ENCODE peak calls at places on chromosomes 4 and X, in eight cellular contexts. One of them, this sample, is unnamed.

GRCh38 chr4:6917445-6918241 is 8.0 kb downstream of the TBC1D14 start:
- DNase-seq in T-helper 9 cell: no peak
- DNase-seq in left cardiac atrium: peak
- DNase-seq in RPMI7951: peak
- DNase-seq in endothelial cell: peak
- DNase-seq in RCC 7860: no peak
- DNase-seq in progenitor cell of endocrine pancreas: no peak
- DNase-seq in T follicular helper cell: no peak
- DNase-seq in this sample: peak

GRCh38 chr4:8877780-8878040 is 6.1 kb upstream of the HMX1 start:
- DNase-seq in T-helper 9 cell: no peak
- DNase-seq in left cardiac atrium: no peak
- DNase-seq in RPMI7951: no peak
- DNase-seq in endothelial cell: no peak
- DNase-seq in RCC 7860: no peak
- DNase-seq in progenitor cell of endocrine pancreas: no peak
- DNase-seq in T follicular helper cell: no peak
- DNase-seq in this sample: no peak

GRCh38 chr4:71520850-71521249 is 182.0 kb downstream of the SLC4A4 start:
- DNase-seq in T-helper 9 cell: no peak
- DNase-seq in left cardiac atrium: no peak
- DNase-seq in RPMI7951: no peak
- DNase-seq in endothelial cell: no peak
- DNase-seq in RCC 7860: no peak
- DNase-seq in progenitor cell of endocrine pancreas: no peak
- DNase-seq in T follicular helper cell: no peak
- DNase-seq in this sample: no peak

GRCh38 chr4:122469457-122469856 is 12.9 kb upstream of the IL2 start:
- DNase-seq in T-helper 9 cell: no peak
- DNase-seq in left cardiac atrium: no peak
- DNase-seq in RPMI7951: no peak
- DNase-seq in endothelial cell: no peak
- DNase-seq in RCC 7860: no peak
- DNase-seq in progenitor cell of endocrine pancreas: no peak
- DNase-seq in T follicular helper cell: no peak
- DNase-seq in this sample: no peak

GRCh38 chr4:71260544-71260943 is 78.3 kb upstream of the SLC4A4 start:
- DNase-seq in T-helper 9 cell: no peak
- DNase-seq in left cardiac atrium: no peak
- DNase-seq in RPMI7951: no peak
- DNase-seq in endothelial cell: no peak
- DNase-seq in RCC 7860: no peak
- DNase-seq in progenitor cell of endocrine pancreas: no peak
- DNase-seq in T follicular helper cell: no peak
- DNase-seq in this sample: no peak

GRCh38 chrX:48715876-48716502 is 19.5 kb downstream of the SUV39H1 start:
- DNase-seq in T-helper 9 cell: no peak
- DNase-seq in left cardiac atrium: no peak
- DNase-seq in RPMI7951: peak
- DNase-seq in endothelial cell: no peak
- DNase-seq in RCC 7860: no peak
- DNase-seq in progenitor cell of endocrine pancreas: no peak
- DNase-seq in T follicular helper cell: no peak
- DNase-seq in this sample: no peak

GRCh38 chr4:166165829-166166420 is 292.9 kb downstream of the TLL1 start:
- DNase-seq in T-helper 9 cell: no peak
- DNase-seq in left cardiac atrium: no peak
- DNase-seq in RPMI7951: peak
- DNase-seq in endothelial cell: peak
- DNase-seq in RCC 7860: peak
- DNase-seq in progenitor cell of endocrine pancreas: peak
- DNase-seq in T follicular helper cell: no peak
- DNase-seq in this sample: no peak

GRCh38 chrX:10377427-10377826 is 220.7 kb downstream of the CLCN4 start:
- DNase-seq in T-helper 9 cell: no peak
- DNase-seq in left cardiac atrium: no peak
- DNase-seq in RPMI7951: no peak
- DNase-seq in endothelial cell: no peak
- DNase-seq in RCC 7860: no peak
- DNase-seq in progenitor cell of endocrine pancreas: no peak
- DNase-seq in T follicular helper cell: no peak
- DNase-seq in this sample: no peak

GRCh38 chrX:109847257-109848187 is 114.5 kb upstream of the ACSL4 start:
- DNase-seq in T-helper 9 cell: no peak
- DNase-seq in left cardiac atrium: no peak
- DNase-seq in RPMI7951: peak
- DNase-seq in endothelial cell: no peak
- DNase-seq in RCC 7860: peak
- DNase-seq in progenitor cell of endocrine pancreas: no peak
- DNase-seq in T follicular helper cell: no peak
- DNase-seq in this sample: peak

GRCh38 chr4:7863911-7864681 is 75.6 kb downstream of the AFAP1 start:
- DNase-seq in T-helper 9 cell: no peak
- DNase-seq in left cardiac atrium: no peak
- DNase-seq in RPMI7951: no peak
- DNase-seq in endothelial cell: no peak
- DNase-seq in RCC 7860: no peak
- DNase-seq in progenitor cell of endocrine pancreas: no peak
- DNase-seq in T follicular helper cell: no peak
- DNase-seq in this sample: no peak

GRCh38 chr4:114156371-114156770 is 176.9 kb upstream of the ARSJ start:
- DNase-seq in T-helper 9 cell: no peak
- DNase-seq in left cardiac atrium: no peak
- DNase-seq in RPMI7951: no peak
- DNase-seq in endothelial cell: no peak
- DNase-seq in RCC 7860: no peak
- DNase-seq in progenitor cell of endocrine pancreas: no peak
- DNase-seq in T follicular helper cell: no peak
- DNase-seq in this sample: no peak

GRCh38 chr4:99885063-99885664 is 9.1 kb downstream of the LAMTOR3 start:
- DNase-seq in T-helper 9 cell: no peak
- DNase-seq in left cardiac atrium: no peak
- DNase-seq in RPMI7951: peak
- DNase-seq in endothelial cell: peak
- DNase-seq in RCC 7860: peak
- DNase-seq in progenitor cell of endocrine pancreas: no peak
- DNase-seq in T follicular helper cell: peak
- DNase-seq in this sample: no peak

GRCh38 chr4:9920029-9920428 is 101.3 kb downstream of the SLC2A9 start:
- DNase-seq in T-helper 9 cell: no peak
- DNase-seq in left cardiac atrium: no peak
- DNase-seq in RPMI7951: no peak
- DNase-seq in endothelial cell: no peak
- DNase-seq in RCC 7860: no peak
- DNase-seq in progenitor cell of endocrine pancreas: no peak
- DNase-seq in T follicular helper cell: no peak
- DNase-seq in this sample: no peak

GRCh38 chr4:185504098-185505047 is 30.9 kb downstream of the PDLIM3 start:
- DNase-seq in T-helper 9 cell: no peak
- DNase-seq in left cardiac atrium: peak
- DNase-seq in RPMI7951: peak
- DNase-seq in endothelial cell: no peak
- DNase-seq in RCC 7860: peak
- DNase-seq in progenitor cell of endocrine pancreas: no peak
- DNase-seq in T follicular helper cell: no peak
- DNase-seq in this sample: peak

GRCh38 chrX:19085975-19086772 is 36.1 kb downstream of the ADGRG2 start:
- DNase-seq in T-helper 9 cell: no peak
- DNase-seq in left cardiac atrium: no peak
- DNase-seq in RPMI7951: no peak
- DNase-seq in endothelial cell: no peak
- DNase-seq in RCC 7860: no peak
- DNase-seq in progenitor cell of endocrine pancreas: no peak
- DNase-seq in T follicular helper cell: no peak
- DNase-seq in this sample: no peak

GRCh38 chrX:11588097-11588496 is 77.6 kb downstream of the ARHGAP6 start:
- DNase-seq in T-helper 9 cell: no peak
- DNase-seq in left cardiac atrium: no peak
- DNase-seq in RPMI7951: no peak
- DNase-seq in endothelial cell: no peak
- DNase-seq in RCC 7860: no peak
- DNase-seq in progenitor cell of endocrine pancreas: no peak
- DNase-seq in T follicular helper cell: no peak
- DNase-seq in this sample: no peak

GRCh38 chr4:1099270-1099669 is 14.1 kb downstream of the RNF212 start:
- DNase-seq in T-helper 9 cell: no peak
- DNase-seq in left cardiac atrium: no peak
- DNase-seq in RPMI7951: no peak
- DNase-seq in endothelial cell: no peak
- DNase-seq in RCC 7860: no peak
- DNase-seq in progenitor cell of endocrine pancreas: no peak
- DNase-seq in T follicular helper cell: no peak
- DNase-seq in this sample: no peak

GRCh38 chr4:99485212-99485611 is 25.6 kb upstream of the C4orf17 start:
- DNase-seq in T-helper 9 cell: no peak
- DNase-seq in left cardiac atrium: no peak
- DNase-seq in RPMI7951: no peak
- DNase-seq in endothelial cell: no peak
- DNase-seq in RCC 7860: no peak
- DNase-seq in progenitor cell of endocrine pancreas: no peak
- DNase-seq in T follicular helper cell: no peak
- DNase-seq in this sample: no peak

GRCh38 chr4:1608821-1609500 is 75.2 kb downstream of the FAM53A start:
- DNase-seq in T-helper 9 cell: no peak
- DNase-seq in left cardiac atrium: peak
- DNase-seq in RPMI7951: no peak
- DNase-seq in endothelial cell: no peak
- DNase-seq in RCC 7860: no peak
- DNase-seq in progenitor cell of endocrine pancreas: no peak
- DNase-seq in T follicular helper cell: no peak
- DNase-seq in this sample: no peak

GRCh38 chrX:139758250-139758649 is 50.3 kb upstream of the MCF2 start:
- DNase-seq in T-helper 9 cell: no peak
- DNase-seq in left cardiac atrium: no peak
- DNase-seq in RPMI7951: no peak
- DNase-seq in endothelial cell: no peak
- DNase-seq in RCC 7860: no peak
- DNase-seq in progenitor cell of endocrine pancreas: no peak
- DNase-seq in T follicular helper cell: no peak
- DNase-seq in this sample: no peak

GRCh38 chr4:3135155-3136011 is 60.9 kb downstream of the HTT start:
- DNase-seq in T-helper 9 cell: no peak
- DNase-seq in left cardiac atrium: no peak
- DNase-seq in RPMI7951: no peak
- DNase-seq in endothelial cell: no peak
- DNase-seq in RCC 7860: no peak
- DNase-seq in progenitor cell of endocrine pancreas: no peak
- DNase-seq in T follicular helper cell: no peak
- DNase-seq in this sample: no peak

GRCh38 chrX:9180623-9181022 is 146.7 kb upstream of the FAM9B start:
- DNase-seq in T-helper 9 cell: no peak
- DNase-seq in left cardiac atrium: no peak
- DNase-seq in RPMI7951: no peak
- DNase-seq in endothelial cell: no peak
- DNase-seq in RCC 7860: no peak
- DNase-seq in progenitor cell of endocrine pancreas: no peak
- DNase-seq in T follicular helper cell: no peak
- DNase-seq in this sample: no peak

GRCh38 chr4:113328514-113328913 is 279.1 kb downstream of the ANK2 start:
- DNase-seq in T-helper 9 cell: no peak
- DNase-seq in left cardiac atrium: no peak
- DNase-seq in RPMI7951: peak
- DNase-seq in endothelial cell: peak
- DNase-seq in RCC 7860: no peak
- DNase-seq in progenitor cell of endocrine pancreas: no peak
- DNase-seq in T follicular helper cell: no peak
- DNase-seq in this sample: no peak

GRCh38 chrX:10240918-10241317 is 84.1 kb downstream of the CLCN4 start:
- DNase-seq in T-helper 9 cell: no peak
- DNase-seq in left cardiac atrium: no peak
- DNase-seq in RPMI7951: peak
- DNase-seq in endothelial cell: no peak
- DNase-seq in RCC 7860: peak
- DNase-seq in progenitor cell of endocrine pancreas: no peak
- DNase-seq in T follicular helper cell: no peak
- DNase-seq in this sample: no peak

GRCh38 chrX:55716937-55717336 is 612 bp upstream of the RRAGB start:
- DNase-seq in T-helper 9 cell: no peak
- DNase-seq in left cardiac atrium: no peak
- DNase-seq in RPMI7951: no peak
- DNase-seq in endothelial cell: no peak
- DNase-seq in RCC 7860: no peak
- DNase-seq in progenitor cell of endocrine pancreas: no peak
- DNase-seq in T follicular helper cell: no peak
- DNase-seq in this sample: no peak

GRCh38 chr4:3387154-3387942 is 54.4 kb upstream of the HGFAC start:
- DNase-seq in T-helper 9 cell: no peak
- DNase-seq in left cardiac atrium: no peak
- DNase-seq in RPMI7951: no peak
- DNase-seq in endothelial cell: no peak
- DNase-seq in RCC 7860: no peak
- DNase-seq in progenitor cell of endocrine pancreas: no peak
- DNase-seq in T follicular helper cell: no peak
- DNase-seq in this sample: no peak

GRCh38 chr4:93767917-93768316 is 60.6 kb upstream of the ATOH1 start:
- DNase-seq in T-helper 9 cell: no peak
- DNase-seq in left cardiac atrium: no peak
- DNase-seq in RPMI7951: no peak
- DNase-seq in endothelial cell: no peak
- DNase-seq in RCC 7860: no peak
- DNase-seq in progenitor cell of endocrine pancreas: no peak
- DNase-seq in T follicular helper cell: no peak
- DNase-seq in this sample: no peak

GRCh38 chrX:100410083-100410590 is at the start of gene PCDH19:
- DNase-seq in T-helper 9 cell: no peak
- DNase-seq in left cardiac atrium: peak
- DNase-seq in RPMI7951: peak
- DNase-seq in endothelial cell: peak
- DNase-seq in RCC 7860: no peak
- DNase-seq in progenitor cell of endocrine pancreas: peak
- DNase-seq in T follicular helper cell: peak
- DNase-seq in this sample: peak

GRCh38 chrX:747176-747575 is 116.6 kb downstream of the SHOX start:
- DNase-seq in T-helper 9 cell: no peak
- DNase-seq in left cardiac atrium: no peak
- DNase-seq in RPMI7951: no peak
- DNase-seq in endothelial cell: no peak
- DNase-seq in RCC 7860: no peak
- DNase-seq in progenitor cell of endocrine pancreas: no peak
- DNase-seq in T follicular helper cell: no peak
- DNase-seq in this sample: no peak

GRCh38 chr4:29459926-29460325 is 1260.2 kb upstream of the PCDH7 start:
- DNase-seq in T-helper 9 cell: no peak
- DNase-seq in left cardiac atrium: no peak
- DNase-seq in RPMI7951: no peak
- DNase-seq in endothelial cell: no peak
- DNase-seq in RCC 7860: no peak
- DNase-seq in progenitor cell of endocrine pancreas: no peak
- DNase-seq in T follicular helper cell: no peak
- DNase-seq in this sample: no peak

GRCh38 chr4:69718376-69719293 is 41.8 kb downstream of the SULT1B1 start:
- DNase-seq in T-helper 9 cell: no peak
- DNase-seq in left cardiac atrium: no peak
- DNase-seq in RPMI7951: no peak
- DNase-seq in endothelial cell: no peak
- DNase-seq in RCC 7860: no peak
- DNase-seq in progenitor cell of endocrine pancreas: no peak
- DNase-seq in T follicular helper cell: no peak
- DNase-seq in this sample: no peak

GRCh38 chr4:153335665-153336064 is 8.8 kb upstream of the MND1 start:
- DNase-seq in T-helper 9 cell: no peak
- DNase-seq in left cardiac atrium: no peak
- DNase-seq in RPMI7951: no peak
- DNase-seq in endothelial cell: no peak
- DNase-seq in RCC 7860: no peak
- DNase-seq in progenitor cell of endocrine pancreas: no peak
- DNase-seq in T follicular helper cell: no peak
- DNase-seq in this sample: no peak

GRCh38 chrX:70664726-70665125 is 220.1 kb downstream of the DLG3 start:
- DNase-seq in T-helper 9 cell: no peak
- DNase-seq in left cardiac atrium: no peak
- DNase-seq in RPMI7951: peak
- DNase-seq in endothelial cell: peak
- DNase-seq in RCC 7860: no peak
- DNase-seq in progenitor cell of endocrine pancreas: no peak
- DNase-seq in T follicular helper cell: no peak
- DNase-seq in this sample: no peak